ENCODE peak calls at places on chromosomes 1 and 21, in six cellular contexts. O is lower lobe of right lung, V is left ventricle myocardium inferior, E is Peyer's patch, F is heart right ventricle, C is cardiac muscle cell. H is an unnamed sample.

GRCh38 chr1:198258491-198258890 is 101.7 kb downstream of the NEK7 start:
- DNase-seq in V (no peak), C (peak), O (no peak), E (no peak), F (no peak), H (no peak)

GRCh38 chr1:170530972-170531757 is 801 bp upstream of the GORAB start:
- DNase-seq in F (peak), C (peak), E (no peak), V (no peak), O (peak), H (peak)

GRCh38 chr1:83102630-83103071 is 896.3 kb downstream of the TTLL7 start:
- DNase-seq in C (no peak), V (no peak), F (no peak), O (no peak), E (no peak), H (no peak)

GRCh38 chr1:111471012-111471411 is 2.8 kb upstream of the C1orf162 start:
- DNase-seq in F (peak), C (no peak), E (peak), V (peak), O (peak), H (no peak)

GRCh38 chr1:49187054-49187453 is 410.4 kb upstream of the BEND5 start:
- DNase-seq in E (no peak), O (no peak), V (no peak), C (no peak), F (no peak), H (no peak)

GRCh38 chr1:116948642-116949041 is 38.9 kb downstream of the PTGFRN start:
- DNase-seq in C (no peak), V (no peak), E (no peak), F (no peak), O (no peak), H (no peak)

GRCh38 chr1:97433520-97434175 is 487.2 kb downstream of the DPYD start:
- DNase-seq in C (peak), E (no peak), F (no peak), O (no peak), V (no peak), H (no peak)

GRCh38 chr1:153430561-153430960 is 14.2 kb downstream of the S100A7A start:
- DNase-seq in F (no peak), E (no peak), O (no peak), V (no peak), C (no peak), H (peak)

GRCh38 chr1:50271968-50272578 is 151.2 kb downstream of the DMRTA2 start:
- DNase-seq in F (peak), V (peak), C (peak), E (peak), O (peak), H (no peak)

GRCh38 chr1:180951881-180952656 is 39.4 kb downstream of the KIAA1614 start:
- DNase-seq in E (no peak), V (no peak), C (no peak), O (no peak), F (no peak), H (no peak)

GRCh38 chr1:12114916-12115315 is 51.8 kb downstream of the TNFRSF8 start:
- DNase-seq in V (no peak), C (no peak), F (no peak), O (no peak), E (no peak), H (no peak)

GRCh38 chr1:59511476-59512465 is 214.9 kb downstream of the FGGY start:
- DNase-seq in E (no peak), C (peak), V (no peak), F (no peak), O (no peak), H (no peak)

GRCh38 chr1:43031316-43032203 is 72.9 kb upstream of the SLC2A1 start:
- DNase-seq in O (no peak), E (no peak), F (no peak), V (no peak), C (no peak), H (no peak)

GRCh38 chr21:38083534-38083933 is 167.3 kb upstream of the KCNJ6 start:
- DNase-seq in E (no peak), O (no peak), C (no peak), F (no peak), V (no peak), H (no peak)

GRCh38 chr1:117620440-117620839 is 14.6 kb downstream of the TENT5C start:
- DNase-seq in V (no peak), E (no peak), O (no peak), C (no peak), F (no peak), H (no peak)

GRCh38 chr1:156281281-156282142 is 1.1 kb downstream of the SMG5 start:
- DNase-seq in E (no peak), V (peak), O (no peak), F (peak), C (peak), H (peak)

GRCh38 chr21:33350676-33351075 is 25.9 kb downstream of the IFNAR1 start:
- DNase-seq in F (no peak), V (no peak), C (no peak), O (no peak), E (no peak), H (no peak)

GRCh38 chr1:190159146-190159545 is 318.5 kb downstream of the BRINP3 start:
- DNase-seq in C (no peak), E (no peak), F (no peak), V (no peak), O (no peak), H (no peak)

GRCh38 chr1:75730432-75730831 is 5.9 kb downstream of the ACADM start:
- DNase-seq in O (no peak), E (no peak), F (no peak), C (no peak), V (no peak), H (no peak)

GRCh38 chr21:44572959-44573583 is 458 bp upstream of the KRTAP10-4 start:
- DNase-seq in O (peak), V (no peak), F (no peak), E (peak), C (no peak), H (peak)

GRCh38 chr1:87410771-87411170 is 82.1 kb downstream of the LMO4 start:
- DNase-seq in C (peak), V (peak), E (peak), F (no peak), O (no peak), H (no peak)

GRCh38 chr1:5980314-5981008 is 11.8 kb downstream of the NPHP4 start:
- DNase-seq in F (peak), V (peak), O (peak), E (no peak), C (peak), H (peak)

GRCh38 chr1:30600706-30601105 is 122.7 kb downstream of the MATN1 start:
- DNase-seq in F (no peak), C (no peak), V (no peak), O (no peak), E (no peak), H (peak)

GRCh38 chr21:39461419-39461818 is 9.6 kb downstream of the SH3BGR start:
- DNase-seq in V (no peak), F (no peak), O (no peak), E (no peak), C (no peak), H (no peak)

GRCh38 chr1:177927021-177927596 is 42.7 kb downstream of the SEC16B start:
- DNase-seq in E (no peak), V (no peak), O (no peak), C (peak), F (no peak), H (no peak)

GRCh38 chr1:25017436-25018109 is 87.5 kb upstream of the RUNX3 start:
- DNase-seq in E (peak), O (no peak), C (no peak), V (no peak), F (no peak), H (no peak)

GRCh38 chr1:237799762-237800474 is 90.8 kb downstream of the ZP4 start:
- DNase-seq in O (no peak), C (peak), V (peak), E (peak), F (peak), H (no peak)

GRCh38 chr1:76354236-76354635 is 279.7 kb downstream of the ST6GALNAC3 start:
- DNase-seq in V (no peak), F (no peak), C (no peak), E (no peak), O (no peak), H (no peak)

GRCh38 chr1:31441970-31442647 is 29.1 kb downstream of the SERINC2 start:
- DNase-seq in V (no peak), E (no peak), O (no peak), F (no peak), C (no peak), H (no peak)

GRCh38 chr1:44698138-44698537 is 23.6 kb downstream of the ARMH1 start:
- DNase-seq in V (no peak), F (no peak), C (no peak), E (no peak), O (no peak), H (no peak)

GRCh38 chr1:239951518-239952130 is 140.1 kb upstream of the FMN2 start:
- DNase-seq in C (peak), V (peak), E (peak), O (no peak), F (peak), H (no peak)

GRCh38 chr21:29260461-29260860 is 38.3 kb upstream of the BACH1 start:
- DNase-seq in C (no peak), V (no peak), O (no peak), F (no peak), E (no peak), H (no peak)

GRCh38 chr1:175132456-175132855 is 60.1 kb downstream of the KIAA0040 start:
- DNase-seq in O (no peak), F (no peak), E (no peak), V (no peak), C (peak), H (no peak)

GRCh38 chr1:1781526-1781903 is 3.2 kb upstream of the NADK start:
- DNase-seq in E (no peak), V (no peak), O (peak), C (no peak), F (no peak), H (no peak)

GRCh38 chr1:1783320-1783719 is 5.0 kb upstream of the NADK start:
- DNase-seq in F (no peak), V (no peak), C (no peak), O (peak), E (no peak), H (no peak)

GRCh38 chr1:1784933-1785332 is 6.7 kb upstream of the NADK start:
- DNase-seq in C (no peak), E (no peak), F (no peak), O (peak), V (no peak), H (no peak)

GRCh38 chr1:1780598-1781525 is 2.6 kb upstream of the NADK start:
- DNase-seq in F (no peak), O (peak), C (no peak), V (no peak), E (no peak), H (no peak)

DNA sequence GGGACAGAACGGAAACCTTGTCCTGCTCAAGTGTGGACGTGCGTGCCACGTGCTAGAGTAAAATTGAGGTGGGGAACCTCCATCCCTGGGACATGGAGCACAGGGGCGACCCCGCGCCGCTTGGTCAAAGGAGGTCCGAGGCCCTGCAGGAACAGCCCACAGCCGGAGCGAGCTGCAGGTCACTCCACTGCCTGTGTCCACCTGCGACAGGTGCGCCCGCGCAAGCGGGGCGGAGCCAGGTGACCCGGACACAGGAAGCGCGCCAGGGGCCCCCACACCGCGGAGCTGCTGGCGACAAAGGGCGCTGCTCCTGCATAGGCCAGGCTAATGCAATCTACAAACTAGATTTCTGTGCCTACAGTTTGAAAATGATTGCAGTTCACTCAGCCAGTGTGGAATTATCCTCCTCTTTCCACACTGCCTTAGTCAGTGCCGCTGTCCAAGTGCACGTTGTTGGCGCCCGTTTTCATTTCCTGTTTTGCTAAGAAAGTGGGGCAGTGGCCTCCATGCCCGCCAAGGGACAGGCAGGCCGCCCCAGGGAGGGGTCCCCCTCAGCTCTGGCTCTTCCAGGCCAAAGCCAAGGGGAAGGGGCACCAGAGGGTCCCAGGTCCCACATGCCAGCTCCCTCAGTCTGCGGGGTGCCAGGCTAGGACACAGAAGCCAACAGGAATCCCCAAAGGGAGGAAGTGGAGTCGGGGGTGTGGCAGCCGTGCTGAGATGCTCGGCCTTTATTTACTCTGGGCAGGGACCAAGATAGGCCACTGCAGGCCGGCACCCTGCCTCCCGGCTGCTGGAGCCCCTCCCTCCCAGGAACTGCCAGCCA is 4.3 kb upstream of the NADK start:
- DNase-seq in O (peak), F (peak), E (peak), C (peak), V (peak), H (peak)
- H3K4me3 ChIP-seq in O (peak), F (peak), E (peak), C (peak), V (peak), H (peak)

DNA sequence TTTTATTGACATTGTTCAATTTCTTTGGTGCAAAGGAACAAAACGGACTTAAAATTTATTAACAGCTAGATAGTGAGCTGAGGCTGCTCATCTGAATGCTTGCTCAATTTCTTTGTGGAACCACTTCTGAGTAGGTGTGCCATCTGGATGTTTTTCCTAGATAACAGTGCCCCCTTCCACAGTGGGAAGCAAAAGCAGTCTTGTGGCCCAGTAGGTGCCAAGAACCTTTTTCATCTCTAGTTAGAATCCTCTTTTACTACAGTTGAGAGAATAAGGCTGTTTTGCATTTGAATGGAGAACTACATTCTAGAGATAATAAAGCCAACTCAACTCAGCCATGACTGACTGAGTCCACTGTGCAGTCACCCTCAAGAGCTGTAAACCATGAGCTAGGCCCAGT is 13.3 kb downstream of the F3 start:
- DNase-seq in V (no peak), F (no peak), E (no peak), C (no peak), O (no peak), H (no peak)
- TF ChIP-seq CTCF in V (no peak), F (no peak), E (no peak), C (no peak), O (no peak), H (no peak)

GRCh38 chr1:26541816-26542711 is 12.5 kb downstream of the RPS6KA1 start:
- DNase-seq in E (peak), O (peak), V (peak), F (peak), C (peak), H (peak)
- H3K4me3 ChIP-seq in E (peak), O (peak), V (peak), F (no peak), C (no peak), H (no peak)

DNA sequence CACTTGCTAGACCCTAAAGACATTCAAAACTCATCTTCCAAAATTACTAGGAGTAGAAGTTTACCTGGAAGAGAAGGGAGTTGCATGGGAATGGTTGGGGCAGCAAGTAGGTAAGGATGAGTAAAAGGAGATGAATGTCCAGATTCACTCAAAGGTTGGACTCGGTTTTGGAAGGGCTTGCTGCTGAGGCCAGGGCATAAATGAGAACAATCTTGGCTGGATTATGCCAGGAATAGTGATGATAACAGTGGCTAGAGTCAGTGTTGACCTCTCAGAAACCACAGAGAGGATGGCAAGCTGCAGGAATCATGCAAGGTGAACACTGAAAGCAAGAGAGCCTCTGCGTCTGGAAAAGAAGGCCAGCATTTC is 43.4 kb downstream of the C8A start:
- DNase-seq in V (no peak), C (peak), E (no peak), F (no peak), O (no peak), H (no peak)
- TF ChIP-seq CTCF in V (no peak), C (no peak), E (no peak), F (no peak), O (no peak), H (no peak)

GRCh38 chr1:228463559-228464455 is 23.4 kb upstream of the RNF187 start:
- DNase-seq in V (no peak), F (no peak), E (peak), O (no peak), C (peak), H (no peak)
- H3K4me3 ChIP-seq in V (peak), F (peak), E (peak), O (peak), C (peak), H (peak)

GRCh38 chr1:26696191-26696644 is 403 bp downstream of the ARID1A start:
- DNase-seq in O (peak), C (no peak), E (peak), V (peak), F (no peak), H (no peak)

GRCh38 chr1:26694185-26694572 is 1.6 kb upstream of the ARID1A start:
- DNase-seq in E (no peak), F (no peak), O (no peak), V (no peak), C (peak), H (no peak)

GRCh38 chr1:26694597-26695416 is 1.0 kb upstream of the ARID1A start:
- DNase-seq in E (no peak), F (no peak), O (no peak), C (no peak), V (no peak), H (no peak)

GRCh38 chr1:26696645-26697440 is 1.0 kb downstream of the ARID1A start:
- DNase-seq in F (peak), E (peak), O (peak), V (peak), C (no peak), H (no peak)

GRCh38 chr1:26695417-26696190 is at the start of gene ARID1A:
- DNase-seq in E (peak), F (peak), O (peak), C (peak), V (peak), H (peak)
- TF ChIP-seq CTCF in E (peak), F (peak), O (peak), C (no peak), V (peak), H (no peak)

DNA sequence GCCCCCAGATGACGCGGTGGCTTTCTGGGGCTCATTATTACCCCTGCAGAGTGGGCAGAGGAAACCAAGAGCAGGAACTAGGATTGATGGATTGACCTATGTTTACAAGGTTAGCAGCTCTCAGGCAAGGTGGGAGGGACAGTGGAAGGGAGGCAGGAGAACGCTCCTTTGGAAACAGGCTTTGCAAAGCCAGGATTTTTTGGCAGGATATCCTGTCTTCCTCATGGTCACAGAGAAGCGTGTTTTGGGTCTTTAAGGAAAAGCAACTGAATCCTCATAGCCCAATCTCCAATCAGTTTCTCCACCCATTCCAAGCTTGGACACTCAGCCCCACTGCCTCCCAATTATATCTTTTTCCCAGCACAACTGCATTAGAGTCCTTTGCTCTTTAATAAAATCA is 105.6 kb upstream of the SOD1 start:
- DNase-seq in V (no peak), C (no peak), E (no peak), F (no peak), O (no peak), H (no peak)
- H3K4me3 ChIP-seq in V (no peak), C (no peak), E (no peak), F (no peak), O (no peak), H (no peak)

DNA sequence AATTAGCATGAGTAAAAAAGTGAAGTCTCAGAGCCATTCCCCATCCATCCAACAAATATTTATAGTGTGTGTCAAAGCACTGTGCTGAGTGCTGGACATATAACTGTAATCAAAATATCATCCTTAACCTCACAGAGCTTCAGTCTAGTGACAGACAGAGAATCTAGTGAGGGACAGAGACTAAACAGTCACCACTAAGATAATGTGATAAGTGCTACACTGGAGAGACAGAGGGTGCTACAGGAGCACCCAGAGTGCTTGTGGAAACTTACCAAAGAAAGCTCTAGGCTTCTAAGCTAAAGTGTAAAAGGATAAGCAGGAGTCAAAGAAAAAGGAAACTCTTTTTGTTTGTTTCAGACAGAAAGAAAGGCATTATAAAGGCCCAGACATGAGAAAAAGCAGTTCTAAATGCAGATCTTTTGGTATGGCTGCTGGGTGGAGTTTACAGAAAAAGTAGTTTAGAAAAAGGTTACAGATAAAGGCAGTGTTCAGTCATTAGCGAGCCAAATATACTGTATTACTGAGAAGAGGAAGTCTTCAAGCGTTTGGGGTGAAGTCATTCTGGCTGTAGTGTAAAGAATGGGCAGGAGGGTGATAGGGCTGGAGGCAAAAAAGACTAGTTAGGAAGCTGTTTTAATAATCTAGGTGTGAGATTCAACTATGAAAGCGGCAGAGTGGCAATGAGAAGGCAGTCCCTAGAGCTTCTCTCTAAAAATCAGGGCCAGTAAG is 83.8 kb downstream of the SCMH1 start:
- DNase-seq in V (no peak), F (no peak), O (no peak), C (peak), E (no peak), H (no peak)
- TF ChIP-seq CTCF in V (no peak), F (no peak), O (no peak), C (no peak), E (no peak), H (no peak)